ENCODE peak calls at places on chromosomes 5 and 9, in seven cellular contexts. F, X, Y, Z, C, W and I are unnamed samples.

GRCh38 chr5:11719888-11720481 is 184.3 kb downstream of the CTNND2 start:
- DNase-seq in F (no peak), X (no peak), Y (peak; percentile 53), Z (peak; percentile 67), C (no peak), W (peak; percentile 37), I (no peak)

GRCh38 chr9:89999534-90000370 is 394.9 kb downstream of the GADD45G start:
- DNase-seq in F (peak; percentile 17), X (peak; percentile 81), Y (no peak), Z (no peak), C (peak; percentile 70), W (peak; percentile 68), I (peak; percentile 67)

GRCh38 chr9:96553070-96553469 is 66.6 kb downstream of the CDC14B start:
- DNase-seq in F (peak; percentile 42), X (no peak), Y (no peak), Z (no peak), C (no peak), W (peak; percentile 88), I (no peak)

GRCh38 chr9:7780261-7780988 is 19.2 kb downstream of the DMAC1 start:
- DNase-seq in F (peak; percentile 54), X (no peak), Y (no peak), Z (no peak), C (no peak), W (peak; percentile 80), I (no peak)

GRCh38 chr5:174514983-174515394 is 209.4 kb upstream of the MSX2 start:
- DNase-seq in F (no peak), X (no peak), Y (no peak), Z (no peak), C (no peak), W (no peak), I (no peak)

GRCh38 chr9:9352877-9353481 is 1259.8 kb downstream of the PTPRD start:
- DNase-seq in F (no peak), X (no peak), Y (no peak), Z (peak; percentile 11), C (no peak), W (no peak), I (no peak)

GRCh38 chr9:89743216-89743575 is 138.4 kb downstream of the GADD45G start:
- DNase-seq in F (no peak), X (no peak), Y (no peak), Z (no peak), C (no peak), W (no peak), I (no peak)

GRCh38 chr5:139064613-139065012 is 133.6 kb downstream of the SIL1 start:
- DNase-seq in F (no peak), X (no peak), Y (no peak), Z (no peak), C (no peak), W (no peak), I (no peak)

GRCh38 chr9:79661926-79662552 is 90.3 kb downstream of the TLE4 start:
- DNase-seq in F (no peak), X (no peak), Y (no peak), Z (no peak), C (no peak), W (no peak), I (no peak)

GRCh38 chr5:149820536-149821503 is 90.7 kb downstream of the PPARGC1B start:
- DNase-seq in F (no peak), X (no peak), Y (no peak), Z (no peak), C (no peak), W (no peak), I (no peak)

GRCh38 chr5:111172504-111172903 is 51.7 kb upstream of the CAMK4 start:
- DNase-seq in F (no peak), X (no peak), Y (no peak), Z (no peak), C (no peak), W (no peak), I (no peak)

GRCh38 chr5:96778409-96778808 is 29.3 kb downstream of the ERAP1 start:
- DNase-seq in F (no peak), X (no peak), Y (no peak), Z (no peak), C (no peak), W (no peak), I (peak; percentile 22)

GRCh38 chr5:140565780-140566095 is 1.1 kb downstream of the SLC35A4 start:
- DNase-seq in F (no peak), X (no peak), Y (no peak), Z (no peak), C (peak; percentile 66), W (no peak), I (no peak)

GRCh38 chr5:113117543-113118110 is 141.0 kb downstream of the DCP2 start:
- DNase-seq in F (no peak), X (no peak), Y (no peak), Z (no peak), C (no peak), W (no peak), I (no peak)

GRCh38 chr5:171412186-171412585 is 7.3 kb upstream of the FGF18 start:
- DNase-seq in F (no peak), X (no peak), Y (no peak), Z (no peak), C (no peak), W (no peak), I (no peak)

GRCh38 chr5:171405615-171406014 is 13.8 kb upstream of the FGF18 start:
- DNase-seq in F (no peak), X (no peak), Y (no peak), Z (no peak), C (no peak), W (peak; percentile 18), I (no peak)

GRCh38 chr5:171407234-171407633 is 12.2 kb upstream of the FGF18 start:
- DNase-seq in F (no peak), X (no peak), Y (no peak), Z (no peak), C (no peak), W (no peak), I (no peak)

GRCh38 chr5:171413153-171413910 is 6.1 kb upstream of the FGF18 start:
- DNase-seq in F (no peak), X (no peak), Y (no peak), Z (no peak), C (no peak), W (no peak), I (no peak)

DNA sequence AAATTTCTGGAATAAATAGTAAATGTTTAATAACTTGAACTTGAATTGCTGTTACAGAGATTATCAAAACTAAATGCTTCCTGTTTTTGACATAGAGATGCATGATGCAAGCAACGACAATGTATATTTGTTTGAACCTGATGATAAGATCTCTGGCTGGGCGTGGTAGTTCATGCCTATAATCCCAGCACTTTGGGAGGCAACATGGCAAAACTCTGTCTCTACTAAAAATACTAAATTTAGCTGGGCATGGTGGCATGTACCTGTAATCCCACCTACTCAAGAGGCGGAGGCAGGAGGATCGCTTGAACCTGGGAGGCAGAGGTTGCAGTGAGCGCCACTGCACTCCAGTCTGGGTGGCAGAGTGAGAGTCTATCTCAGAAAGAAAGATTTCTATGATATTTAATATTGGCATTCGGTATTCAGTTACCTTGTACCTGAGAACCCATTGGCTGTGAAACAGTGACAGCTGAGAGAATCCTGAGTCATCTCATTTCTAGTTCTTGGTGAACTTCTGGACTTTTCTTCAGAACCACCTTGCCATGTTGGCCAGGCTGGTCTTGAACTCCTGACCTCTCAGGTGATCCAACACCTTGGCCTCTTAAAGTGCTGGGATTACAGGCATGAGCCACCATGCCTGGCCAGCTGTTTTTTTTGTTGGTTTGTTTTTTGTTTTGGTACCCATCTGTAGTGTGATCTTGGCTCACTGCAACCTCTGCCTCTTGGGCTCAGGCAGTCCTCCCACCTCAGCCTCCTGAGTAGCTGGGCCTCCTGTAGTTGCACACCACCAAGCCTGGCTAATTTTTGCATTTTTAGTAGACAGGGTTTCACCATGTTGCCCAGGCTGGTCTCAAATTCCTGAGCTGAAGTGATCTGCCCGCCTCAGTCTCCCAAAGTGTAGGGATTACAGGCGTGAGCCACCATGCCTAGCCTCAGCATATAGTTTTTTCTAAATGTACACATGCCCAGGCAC is 10.0 kb upstream of the FGF18 start:
- DNase-seq in F (no peak), X (no peak), Y (no peak), Z (no peak), C (no peak), W (no peak), I (no peak)
- TF ChIP-seq CTCF in F (no peak), X (no peak), Y (no peak), Z (no peak), C (no peak), W (no peak), I (no peak)

GRCh38 chr9:72294952-72295351 is 70.1 kb downstream of the ZFAND5 start:
- DNase-seq in F (no peak), X (no peak), Y (peak; percentile 61), Z (no peak), C (peak; percentile 52), W (no peak), I (no peak)

GRCh38 chr9:72297516-72297915 is 67.5 kb downstream of the ZFAND5 start:
- DNase-seq in F (no peak), X (no peak), Y (no peak), Z (no peak), C (no peak), W (no peak), I (no peak)

GRCh38 chr9:72290311-72290710 is 74.7 kb downstream of the ZFAND5 start:
- DNase-seq in F (no peak), X (no peak), Y (no peak), Z (no peak), C (no peak), W (no peak), I (no peak)

GRCh38 chr9:72292874-72293607 is 72.0 kb downstream of the ZFAND5 start:
- DNase-seq in F (peak; percentile 93), X (no peak), Y (peak; percentile 91), Z (no peak), C (no peak), W (peak; percentile 72), I (no peak)

GRCh38 chr9:72292184-72292787 is 72.7 kb downstream of the ZFAND5 start:
- DNase-seq in F (no peak), X (no peak), Y (peak; percentile 20), Z (no peak), C (no peak), W (peak; percentile 68), I (no peak)
- TF ChIP-seq CTCF in F (peak; percentile 14), X (peak; percentile 70), Y (peak; percentile 23), Z (peak; percentile 52), C (peak; percentile 59), W (peak; percentile 5), I (peak; percentile 67)

DNA sequence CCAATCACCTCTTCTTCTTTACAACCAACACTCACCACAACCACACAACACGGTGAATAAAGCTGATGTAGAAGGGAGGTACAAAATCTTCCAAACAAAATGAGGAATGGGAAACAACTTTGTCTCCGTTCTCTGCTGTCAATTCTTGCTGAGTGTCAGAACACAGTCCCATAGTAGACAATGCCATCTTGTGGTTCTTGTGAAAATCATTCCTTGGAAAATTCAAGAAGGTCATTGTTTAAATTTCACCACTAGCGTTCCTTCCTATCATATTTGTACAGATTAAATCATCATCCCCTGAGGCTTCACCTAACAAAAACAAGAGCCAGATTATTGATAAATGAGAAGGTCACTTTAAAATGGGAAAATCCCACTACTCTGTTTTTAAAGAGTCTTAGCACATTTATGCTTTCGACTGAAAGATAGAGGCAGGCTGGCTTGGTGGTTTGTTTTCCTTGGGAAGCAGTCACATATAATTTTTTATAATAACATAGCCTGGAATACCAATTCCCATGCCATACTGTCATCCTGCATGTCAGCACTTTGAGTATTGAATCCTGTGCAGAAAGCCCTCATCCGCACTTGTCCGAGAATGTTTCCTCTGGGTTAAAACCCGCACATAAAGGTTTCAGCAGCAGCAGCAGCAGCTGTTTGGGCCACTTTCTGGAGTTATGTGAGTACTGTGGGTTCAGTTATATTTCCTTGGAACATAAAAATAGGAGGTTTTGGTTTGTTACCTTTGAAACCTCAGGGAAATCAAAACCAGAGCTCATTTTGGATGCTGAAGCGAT is 395.0 kb upstream of the SMARCA2 start:
- DNase-seq in F (no peak), X (no peak), Y (no peak), Z (no peak), C (no peak), W (no peak), I (no peak)
- TF ChIP-seq CTCF in F (no peak), X (peak; percentile 39), Y (no peak), Z (no peak), C (peak; percentile 2), W (no peak), I (peak; percentile 25)

GRCh38 chr5:163404364-163404763 is 33.0 kb upstream of the CCNG1 start:
- DNase-seq in F (no peak), X (no peak), Y (no peak), Z (no peak), C (no peak), W (no peak), I (no peak)
- TF ChIP-seq CTCF in F (no peak), X (no peak), Y (no peak), Z (no peak), C (no peak), W (no peak), I (no peak)